ENCODE peak calls at places on chromosomes 1 and 21, in six cellular contexts. V is HTR-8/SVneo; L is AG04450; E is lower lobe of right lung; W is activated T-helper 1 cell treated with anti-CD3 and anti-CD28 coated beads, Interleukin-12 subunit alpha, Interleukin-12 subunit beta, Interleukin-2, Interleukin-4 antibody, amounts not matched to agents 30 ng/mL and 10 ng/mL and 1 ng/mL, durations not matched to agents 14 hours and 24 hours and 36 hours; N is hepatic stellate cell. U is an unnamed sample.
A peak's percentile ranks its signal among the peaks of the same experiment; 100 is the strongest.

GRCh38 chr1:153946622-153947246 is at the start of gene DENND4B:
- DNase-seq in V (peak; percentile 89), L (no peak), E (peak; percentile 89), W (peak; percentile 74), N (peak; percentile 98), U (peak; percentile 80)

GRCh38 chr1:68346192-68346808 is 103.5 kb downstream of the RPE65 start:
- DNase-seq in V (peak; percentile 7), L (no peak), E (no peak), W (no peak), N (peak; percentile 11), U (no peak)

GRCh38 chr1:159843459-159843858 is 16.8 kb downstream of the SLAMF8 start:
- DNase-seq in V (no peak), L (no peak), E (no peak), W (no peak), N (no peak), U (no peak)

GRCh38 chr1:214513394-214513793 is 38.0 kb downstream of the PTPN14 start:
- DNase-seq in V (no peak), L (no peak), E (no peak), W (no peak), N (no peak), U (no peak)

GRCh38 chr1:209831615-209832014 is 3.8 kb downstream of the UTP25 start:
- DNase-seq in V (no peak), L (no peak), E (no peak), W (no peak), N (peak; percentile 39), U (no peak)

GRCh38 chr1:241950390-241950789 is 7.2 kb upstream of the BECN2 start:
- DNase-seq in V (no peak), L (no peak), E (no peak), W (no peak), N (no peak), U (no peak)

GRCh38 chr1:204818998-204819397 is 51.7 kb upstream of the NFASC start:
- DNase-seq in V (no peak), L (no peak), E (no peak), W (no peak), N (no peak), U (no peak)

GRCh38 chr1:18805925-18806849 is 53.3 kb downstream of the TAS1R2 start:
- DNase-seq in V (peak; percentile 43), L (no peak), E (no peak), W (no peak), N (no peak), U (no peak)

GRCh38 chr1:173868266-173869107 is at the start of gene ZBTB37:
- DNase-seq in V (peak; percentile 79), L (no peak), E (peak; percentile 96), W (peak; percentile 91), N (peak; percentile 24), U (peak; percentile 97)

GRCh38 chr1:30727796-30728195 is 4.4 kb upstream of the MATN1 start:
- DNase-seq in V (no peak), L (no peak), E (no peak), W (no peak), N (peak; percentile 61), U (no peak)

GRCh38 chr1:93695411-93696005 is 13.9 kb upstream of the BCAR3 start:
- DNase-seq in V (no peak), L (no peak), E (no peak), W (no peak), N (no peak), U (no peak)

GRCh38 chr1:23867542-23867952 is 543 bp downstream of the FUCA1 start:
- DNase-seq in V (no peak), L (no peak), E (no peak), W (no peak), N (no peak), U (no peak)

GRCh38 chr1:67053535-67053784 is 488 bp downstream of the SLC35D1 start:
- DNase-seq in V (peak; percentile 8), L (no peak), E (no peak), W (peak; percentile 27), N (peak; percentile 61), U (no peak)

GRCh38 chr1:183209533-183210158 is 23.6 kb downstream of the LAMC2 start:
- DNase-seq in V (peak; percentile 88), L (no peak), E (no peak), W (no peak), N (peak; percentile 86), U (peak; percentile 14)

GRCh38 chr1:203163891-203164635 is 11.6 kb downstream of the MYBPH start:
- DNase-seq in V (no peak), L (no peak), E (peak; percentile 14), W (no peak), N (no peak), U (no peak)

GRCh38 chr1:228145050-228145343 is 4.7 kb upstream of the GJC2 start:
- DNase-seq in V (no peak), L (no peak), E (no peak), W (no peak), N (no peak), U (no peak)

GRCh38 chr21:29145354-29145782 is 14.9 kb downstream of the MAP3K7CL start:
- DNase-seq in V (peak; percentile 62), L (peak; percentile 73), E (no peak), W (no peak), N (peak; percentile 74), U (no peak)

GRCh38 chr1:235017719-235018118 is 110.9 kb downstream of the TOMM20 start:
- DNase-seq in V (no peak), L (no peak), E (no peak), W (no peak), N (no peak), U (no peak)

GRCh38 chr1:20174937-20175666 is 10.8 kb upstream of the UBXN10 start:
- DNase-seq in V (no peak), L (no peak), E (no peak), W (no peak), N (no peak), U (no peak)

GRCh38 chr1:154497026-154497806 is 4.8 kb upstream of the TDRD10 start:
- DNase-seq in V (no peak), L (no peak), E (peak; percentile 56), W (no peak), N (no peak), U (no peak)

GRCh38 chr21:44575307-44576024 is 1.9 kb downstream of the KRTAP10-4 start:
- DNase-seq in V (no peak), L (no peak), E (peak; percentile 28), W (no peak), N (no peak), U (no peak)

GRCh38 chr1:99598738-99599411 is 47.0 kb upstream of the PALMD start:
- DNase-seq in V (no peak), L (no peak), E (no peak), W (no peak), N (no peak), U (no peak)

GRCh38 chr21:39523398-39523797 is 71.6 kb downstream of the SH3BGR start:
- DNase-seq in V (no peak), L (no peak), E (peak; percentile 55), W (no peak), N (no peak), U (no peak)

GRCh38 chr1:89905391-89906058 is 84.7 kb downstream of the LRRC8D start:
- DNase-seq in V (no peak), L (no peak), E (no peak), W (no peak), N (no peak), U (no peak)

GRCh38 chr1:69919129-69919921 is 286.1 kb downstream of the LRRC40 start:
- DNase-seq in V (no peak), L (no peak), E (no peak), W (no peak), N (no peak), U (no peak)

GRCh38 chr21:33644383-33645074 is 2.2 kb downstream of the ITSN1 start:
- DNase-seq in V (no peak), L (no peak), E (no peak), W (no peak), N (peak; percentile 26), U (no peak)

GRCh38 chr1:25744636-25745425 is 55.2 kb upstream of the SELENON start:
- DNase-seq in V (no peak), L (no peak), E (peak; percentile 12), W (no peak), N (no peak), U (no peak)

GRCh38 chr21:45504516-45505415 is 37.5 kb downstream of the SLC19A1 start:
- DNase-seq in V (no peak), L (no peak), E (peak; percentile 41), W (no peak), N (no peak), U (no peak)

GRCh38 chr21:43811262-43812105 is 22.1 kb downstream of the RRP1 start:
- DNase-seq in V (no peak), L (no peak), E (no peak), W (no peak), N (no peak), U (no peak)